ENCODE peak calls at places on chromosomes 13 and 19, in six cellular contexts. One of them, this sample, is unnamed.

GRCh38 chr13:20901668-20902437 is 693 bp downstream of the XPO4 start:
- DNase-seq in brain microvascular endothelial cell: no peak
- DNase-seq in right atrium auricular region: no peak
- DNase-seq in colonic mucosa: peak; percentile 73
- DNase-seq in pancreas: peak; percentile 38
- DNase-seq in Peyer's patch: no peak
- DNase-seq in this sample: peak; percentile 13

GRCh38 chr13:82654851-82655517 is 1227.3 kb downstream of the SLITRK1 start:
- DNase-seq in brain microvascular endothelial cell: peak; percentile 81
- DNase-seq in right atrium auricular region: peak; percentile 84
- DNase-seq in colonic mucosa: peak; percentile 25
- DNase-seq in pancreas: peak; percentile 19
- DNase-seq in Peyer's patch: no peak
- DNase-seq in this sample: no peak

GRCh38 chr19:57559008-57559403 is 657 bp downstream of the ZNF550 start:
- DNase-seq in brain microvascular endothelial cell: peak; percentile 4
- DNase-seq in right atrium auricular region: no peak
- DNase-seq in colonic mucosa: peak; percentile 23
- DNase-seq in pancreas: peak; percentile 25
- DNase-seq in Peyer's patch: peak; percentile 16
- DNase-seq in this sample: peak; percentile 6

GRCh38 chr13:109436055-109436622 is 350.2 kb downstream of the IRS2 start:
- DNase-seq in brain microvascular endothelial cell: no peak
- DNase-seq in right atrium auricular region: no peak
- DNase-seq in colonic mucosa: no peak
- DNase-seq in pancreas: no peak
- DNase-seq in Peyer's patch: no peak
- DNase-seq in this sample: no peak

GRCh38 chr13:51240888-51241475 is 18.8 kb downstream of the FAM124A start:
- DNase-seq in brain microvascular endothelial cell: no peak
- DNase-seq in right atrium auricular region: no peak
- DNase-seq in colonic mucosa: no peak
- DNase-seq in pancreas: no peak
- DNase-seq in Peyer's patch: no peak
- DNase-seq in this sample: no peak

GRCh38 chr13:113928701-113929627 is 44.9 kb downstream of the C13orf46 start:
- DNase-seq in brain microvascular endothelial cell: no peak
- DNase-seq in right atrium auricular region: peak; percentile 83
- DNase-seq in colonic mucosa: no peak
- DNase-seq in pancreas: peak; percentile 91
- DNase-seq in Peyer's patch: no peak
- DNase-seq in this sample: no peak

GRCh38 chr13:36998624-36999041 is 507 bp downstream of the ALG5 start:
- DNase-seq in brain microvascular endothelial cell: no peak
- DNase-seq in right atrium auricular region: no peak
- DNase-seq in colonic mucosa: peak; percentile 35
- DNase-seq in pancreas: peak; percentile 39
- DNase-seq in Peyer's patch: peak; percentile 16
- DNase-seq in this sample: peak; percentile 9

GRCh38 chr13:94181461-94182107 is 297.9 kb downstream of the DCT start:
- DNase-seq in brain microvascular endothelial cell: no peak
- DNase-seq in right atrium auricular region: no peak
- DNase-seq in colonic mucosa: no peak
- DNase-seq in pancreas: no peak
- DNase-seq in Peyer's patch: no peak
- DNase-seq in this sample: no peak

GRCh38 chr19:41997121-41997850 is 3.3 kb upstream of the ATP1A3 start:
- DNase-seq in brain microvascular endothelial cell: peak; percentile 16
- DNase-seq in right atrium auricular region: no peak
- DNase-seq in colonic mucosa: peak; percentile 28
- DNase-seq in pancreas: peak; percentile 57
- DNase-seq in Peyer's patch: no peak
- DNase-seq in this sample: peak; percentile 22

GRCh38 chr19:11168568-11168967 is 13.0 kb upstream of the SPC24 start:
- DNase-seq in brain microvascular endothelial cell: peak; percentile 94
- DNase-seq in right atrium auricular region: no peak
- DNase-seq in colonic mucosa: no peak
- DNase-seq in pancreas: no peak
- DNase-seq in Peyer's patch: no peak
- DNase-seq in this sample: no peak

GRCh38 chr19:43765109-43765876 is 10.5 kb upstream of the SMG9 start:
- DNase-seq in brain microvascular endothelial cell: peak; percentile 95
- DNase-seq in right atrium auricular region: peak; percentile 93
- DNase-seq in colonic mucosa: peak; percentile 72
- DNase-seq in pancreas: no peak
- DNase-seq in Peyer's patch: peak; percentile 80
- DNase-seq in this sample: peak; percentile 48

GRCh38 chr13:20512042-20512683 is 13.5 kb downstream of the CRYL1 start:
- DNase-seq in brain microvascular endothelial cell: no peak
- DNase-seq in right atrium auricular region: no peak
- DNase-seq in colonic mucosa: no peak
- DNase-seq in pancreas: no peak
- DNase-seq in Peyer's patch: no peak
- DNase-seq in this sample: no peak

GRCh38 chr13:98407575-98407974 is 169.3 kb downstream of the STK24 start:
- DNase-seq in brain microvascular endothelial cell: no peak
- DNase-seq in right atrium auricular region: no peak
- DNase-seq in colonic mucosa: no peak
- DNase-seq in pancreas: no peak
- DNase-seq in Peyer's patch: no peak
- DNase-seq in this sample: no peak

GRCh38 chr19:35975608-35976214 is 19.3 kb upstream of the SDHAF1 start:
- DNase-seq in brain microvascular endothelial cell: no peak
- DNase-seq in right atrium auricular region: no peak
- DNase-seq in colonic mucosa: no peak
- DNase-seq in pancreas: no peak
- DNase-seq in Peyer's patch: no peak
- DNase-seq in this sample: no peak

GRCh38 chr19:47766670-47767069 is 11.8 kb upstream of the SELENOW start:
- DNase-seq in brain microvascular endothelial cell: no peak
- DNase-seq in right atrium auricular region: no peak
- DNase-seq in colonic mucosa: no peak
- DNase-seq in pancreas: no peak
- DNase-seq in Peyer's patch: no peak
- DNase-seq in this sample: no peak

GRCh38 chr13:31023126-31023525 is 90.7 kb downstream of the TEX26 start:
- DNase-seq in brain microvascular endothelial cell: no peak
- DNase-seq in right atrium auricular region: no peak
- DNase-seq in colonic mucosa: no peak
- DNase-seq in pancreas: no peak
- DNase-seq in Peyer's patch: no peak
- DNase-seq in this sample: no peak

GRCh38 chr19:48418317-48419064 is 25.0 kb downstream of the GRIN2D start:
- DNase-seq in brain microvascular endothelial cell: no peak
- DNase-seq in right atrium auricular region: no peak
- DNase-seq in colonic mucosa: no peak
- DNase-seq in pancreas: no peak
- DNase-seq in Peyer's patch: no peak
- DNase-seq in this sample: no peak

GRCh38 chr13:113935081-113935511 is 38.8 kb downstream of the C13orf46 start:
- DNase-seq in brain microvascular endothelial cell: no peak
- DNase-seq in right atrium auricular region: no peak
- DNase-seq in colonic mucosa: no peak
- DNase-seq in pancreas: no peak
- DNase-seq in Peyer's patch: no peak
- DNase-seq in this sample: no peak

GRCh38 chr19:56116606-56117005 is 4.5 kb downstream of the ZNF787 start:
- DNase-seq in brain microvascular endothelial cell: no peak
- DNase-seq in right atrium auricular region: no peak
- DNase-seq in colonic mucosa: no peak
- DNase-seq in pancreas: no peak
- DNase-seq in Peyer's patch: no peak
- DNase-seq in this sample: no peak

GRCh38 chr19:491146-491741 is 5.0 kb upstream of the MADCAM1 start:
- DNase-seq in brain microvascular endothelial cell: no peak
- DNase-seq in right atrium auricular region: no peak
- DNase-seq in colonic mucosa: no peak
- DNase-seq in pancreas: peak; percentile 47
- DNase-seq in Peyer's patch: no peak
- DNase-seq in this sample: no peak

GRCh38 chr19:10981496-10981895 is 20.7 kb downstream of the SMARCA4 start:
- DNase-seq in brain microvascular endothelial cell: no peak
- DNase-seq in right atrium auricular region: no peak
- DNase-seq in colonic mucosa: no peak
- DNase-seq in pancreas: no peak
- DNase-seq in Peyer's patch: no peak
- DNase-seq in this sample: no peak

GRCh38 chr19:49297403-49297802 is 27.6 kb downstream of the SLC6A16 start:
- DNase-seq in brain microvascular endothelial cell: peak; percentile 13
- DNase-seq in right atrium auricular region: no peak
- DNase-seq in colonic mucosa: no peak
- DNase-seq in pancreas: no peak
- DNase-seq in Peyer's patch: no peak
- DNase-seq in this sample: no peak

GRCh38 chr19:14161305-14161704 is 24.9 kb upstream of the ASF1B start:
- DNase-seq in brain microvascular endothelial cell: no peak
- DNase-seq in right atrium auricular region: no peak
- DNase-seq in colonic mucosa: no peak
- DNase-seq in pancreas: no peak
- DNase-seq in Peyer's patch: no peak
- DNase-seq in this sample: no peak

GRCh38 chr19:23255700-23256099 is 5.5 kb upstream of the ZNF724 start:
- DNase-seq in brain microvascular endothelial cell: no peak
- DNase-seq in right atrium auricular region: no peak
- DNase-seq in colonic mucosa: no peak
- DNase-seq in pancreas: no peak
- DNase-seq in Peyer's patch: no peak
- DNase-seq in this sample: no peak

DNA sequence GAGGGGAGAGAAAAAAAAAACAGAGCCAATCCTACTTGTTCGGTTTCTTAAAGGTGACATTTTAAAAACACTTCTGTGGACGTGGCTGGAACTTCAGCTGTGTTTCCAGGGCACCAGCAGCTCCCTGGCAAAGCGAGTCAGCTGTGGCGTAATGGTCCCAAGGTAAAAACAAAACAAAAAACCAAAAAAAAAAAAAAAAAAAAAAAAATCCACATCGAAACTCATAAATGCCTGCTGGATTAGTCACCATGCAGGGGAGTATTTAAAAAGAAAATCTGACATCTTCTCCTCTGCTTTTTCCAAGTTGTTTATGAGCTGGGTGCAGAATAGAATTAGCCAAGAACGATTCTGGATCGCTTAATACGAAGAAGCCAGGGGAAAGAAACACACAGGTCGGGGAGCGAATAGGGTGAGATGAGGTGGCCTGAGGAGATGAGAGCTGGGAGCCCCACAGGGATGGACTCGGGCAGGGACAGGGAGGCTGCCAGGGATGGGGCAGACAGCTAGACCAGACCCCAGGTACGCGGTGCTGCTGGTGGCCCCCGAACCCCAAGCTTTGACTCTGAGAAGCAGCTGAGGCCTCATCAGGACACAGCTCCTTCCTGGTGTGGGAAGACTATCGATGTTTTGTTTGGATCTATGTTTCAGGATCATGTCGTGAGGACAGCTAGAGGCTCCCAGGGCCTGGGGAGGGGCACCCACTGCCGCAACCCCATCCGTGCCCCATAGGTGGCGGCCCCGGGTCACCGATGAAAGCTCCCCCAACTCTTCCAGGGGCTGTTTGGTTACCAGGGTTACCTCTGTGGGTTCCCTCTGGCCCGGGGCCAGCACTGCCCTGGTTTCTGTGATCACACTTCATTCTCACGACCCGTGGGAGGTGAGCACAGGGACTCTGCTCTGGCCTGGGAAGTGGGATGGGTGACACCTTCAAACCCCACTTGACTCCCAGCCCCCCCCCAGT is 3.1 kb upstream of the CTXN1 start:
- DNase-seq in brain microvascular endothelial cell: peak; percentile 82
- DNase-seq in right atrium auricular region: no peak
- DNase-seq in colonic mucosa: no peak
- DNase-seq in pancreas: peak; percentile 79
- DNase-seq in Peyer's patch: peak; percentile 39
- DNase-seq in this sample: peak; percentile 52
- H3K27ac ChIP-seq in brain microvascular endothelial cell: peak overlapping the region; percentile 87
- H3K27ac ChIP-seq in right atrium auricular region: peak overlapping the region; percentile 77
- H3K27ac ChIP-seq in colonic mucosa: peak overlapping the region; percentile 44
- H3K27ac ChIP-seq in pancreas: peak overlapping the region; percentile 48
- H3K27ac ChIP-seq in Peyer's patch: peak overlapping the region; percentile 10
- H3K27ac ChIP-seq in this sample: no peak overlapping the region

GRCh38 chr13:64480206-64480605 is 2749.9 kb downstream of the PCDH9 start:
- DNase-seq in brain microvascular endothelial cell: no peak
- DNase-seq in right atrium auricular region: no peak
- DNase-seq in colonic mucosa: no peak
- DNase-seq in pancreas: no peak
- DNase-seq in Peyer's patch: no peak
- DNase-seq in this sample: no peak

GRCh38 chr13:64482373-64482772 is 2747.8 kb downstream of the PCDH9 start:
- DNase-seq in brain microvascular endothelial cell: no peak
- DNase-seq in right atrium auricular region: no peak
- DNase-seq in colonic mucosa: no peak
- DNase-seq in pancreas: no peak
- DNase-seq in Peyer's patch: no peak
- DNase-seq in this sample: no peak

GRCh38 chr13:64480648-64481047 is 2749.5 kb downstream of the PCDH9 start:
- DNase-seq in brain microvascular endothelial cell: no peak
- DNase-seq in right atrium auricular region: no peak
- DNase-seq in colonic mucosa: no peak
- DNase-seq in pancreas: no peak
- DNase-seq in Peyer's patch: no peak
- DNase-seq in this sample: no peak
- TF ChIP-seq CTCF in brain microvascular endothelial cell: no peak
- TF ChIP-seq CTCF in right atrium auricular region: no peak
- TF ChIP-seq CTCF in colonic mucosa: no peak
- TF ChIP-seq CTCF in pancreas: no peak
- TF ChIP-seq CTCF in Peyer's patch: no peak
- TF ChIP-seq CTCF in this sample: no peak

DNA sequence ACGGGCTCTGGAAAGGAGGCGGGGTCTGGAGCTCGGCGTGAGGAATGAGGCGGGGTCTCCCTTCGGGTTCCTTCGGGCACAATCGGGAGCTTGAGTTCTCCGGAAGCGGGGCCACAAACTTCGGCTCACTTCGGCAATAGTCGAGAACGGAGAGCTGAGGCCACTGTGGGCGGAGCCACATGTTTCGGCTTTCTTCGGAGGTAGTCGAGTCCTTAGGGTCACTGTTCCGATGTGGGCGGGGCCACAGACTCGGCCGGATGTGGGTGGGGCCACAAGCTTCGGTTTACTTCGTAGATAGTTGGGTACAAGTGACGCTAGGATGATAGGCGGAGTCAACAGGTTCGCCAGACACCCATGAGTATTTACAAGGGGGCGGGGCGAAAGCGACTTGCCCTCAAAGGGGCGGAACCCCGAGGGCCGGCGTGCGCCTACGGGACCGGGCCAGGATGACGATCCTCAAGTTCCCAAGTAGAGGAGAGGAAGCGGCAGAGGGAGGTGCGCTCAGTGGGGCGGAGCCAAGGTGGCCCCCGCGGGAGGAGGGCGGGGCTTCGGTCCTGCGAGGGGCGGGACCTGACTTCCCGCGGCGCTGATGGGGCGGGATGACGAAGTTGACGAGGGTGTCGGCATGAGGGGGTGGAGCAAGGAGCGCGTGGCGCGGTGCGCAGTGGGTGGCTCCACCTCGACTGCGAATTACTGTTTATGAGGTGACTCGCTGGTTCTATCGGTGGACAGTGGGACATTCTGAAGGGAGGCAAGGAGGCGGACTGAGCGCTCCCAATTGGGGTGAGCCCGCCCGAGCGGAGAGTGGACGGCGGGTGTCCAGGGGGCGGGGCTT is 505 bp upstream of the MBOAT7 start:
- DNase-seq in brain microvascular endothelial cell: peak; percentile 100
- DNase-seq in right atrium auricular region: peak; percentile 100
- DNase-seq in colonic mucosa: peak; percentile 100
- DNase-seq in pancreas: peak; percentile 100
- DNase-seq in Peyer's patch: peak; percentile 100
- DNase-seq in this sample: peak; percentile 100
- H3K27ac ChIP-seq in brain microvascular endothelial cell: peak overlapping the region; percentile 98
- H3K27ac ChIP-seq in right atrium auricular region: peak overlapping the region; percentile 97
- H3K27ac ChIP-seq in colonic mucosa: peak overlapping the region; percentile 99
- H3K27ac ChIP-seq in pancreas: peak overlapping the region; percentile 98
- H3K27ac ChIP-seq in Peyer's patch: peak overlapping the region; percentile 98
- H3K27ac ChIP-seq in this sample: peak overlapping the region; percentile 99

GRCh38 chr13:69524459-69525155 is 583.0 kb upstream of the ATXN8OS start:
- DNase-seq in brain microvascular endothelial cell: no peak
- DNase-seq in right atrium auricular region: no peak
- DNase-seq in colonic mucosa: no peak
- DNase-seq in pancreas: no peak
- DNase-seq in Peyer's patch: no peak
- DNase-seq in this sample: no peak
- TF ChIP-seq CTCF in brain microvascular endothelial cell: no peak
- TF ChIP-seq CTCF in right atrium auricular region: peak; percentile 37
- TF ChIP-seq CTCF in colonic mucosa: no peak
- TF ChIP-seq CTCF in pancreas: peak; percentile 11
- TF ChIP-seq CTCF in Peyer's patch: no peak
- TF ChIP-seq CTCF in this sample: no peak

This sample was measured in CD4-positive, alpha-beta T cell.